ENCODE peak calls at places on chromosomes 13 and 19, in four cellular contexts. P, K, M and A are unnamed samples.

GRCh38 chr19:49911381-49912145 is 14.9 kb upstream of the IL4I1 start:
- DNase-seq in K (no peak), M (no peak), P (peak), A (no peak)

GRCh38 chr19:33819496-33819874 is 22.8 kb downstream of the KCTD15 start:
- DNase-seq in M (no peak), P (no peak), K (no peak), A (no peak)

GRCh38 chr13:60012503-60012902 is 151.2 kb downstream of the DIAPH3 start:
- DNase-seq in K (no peak), M (no peak), P (no peak), A (no peak)

GRCh38 chr19:41795031-41795461 is 1.3 kb upstream of the CEACAM3 start:
- DNase-seq in M (no peak), K (peak), P (peak), A (peak)

GRCh38 chr13:73262862-73263627 is 204.2 kb downstream of the KLF5 start:
- DNase-seq in M (no peak), K (no peak), P (no peak), A (no peak)

GRCh38 chr19:17883627-17884413 is 12.1 kb downstream of the SLC5A5 start:
- DNase-seq in M (no peak), K (no peak), P (no peak), A (no peak)

GRCh38 chr13:63403726-63404125 is 1988.1 kb upstream of the PCDH20 start:
- DNase-seq in P (no peak), M (no peak), K (no peak), A (no peak)

GRCh38 chr13:33006646-33007045 is 9.6 kb upstream of the KL start:
- DNase-seq in M (no peak), P (no peak), K (no peak), A (no peak)

GRCh38 chr13:73754727-73755292 is 379.4 kb downstream of the KLF12 start:
- DNase-seq in K (no peak), M (no peak), P (peak), A (no peak)

GRCh38 chr13:48210178-48210577 is 22.8 kb upstream of the ITM2B start:
- DNase-seq in K (no peak), P (no peak), M (no peak), A (no peak)

GRCh38 chr19:7888145-7888825 is at the start of gene LRRC8E:
- DNase-seq in P (no peak), K (peak), M (no peak), A (peak)

GRCh38 chr19:52221831-52222375 is 32.1 kb downstream of the PPP2R1A start:
- DNase-seq in K (no peak), P (no peak), M (peak), A (no peak)

GRCh38 chr19:35755550-35756371 is 1.1 kb downstream of the HSPB6 start:
- DNase-seq in M (no peak), P (peak), K (no peak), A (peak)

GRCh38 chr19:23440207-23440606 is 44.9 kb upstream of the ZNF91 start:
- DNase-seq in K (no peak), M (no peak), P (no peak), A (peak)

GRCh38 chr19:3146677-3147100 is 10.9 kb downstream of the GNA15 start:
- DNase-seq in P (peak), M (no peak), K (peak), A (peak)

GRCh38 chr19:6528544-6529121 is 2.2 kb upstream of the TNFSF9 start:
- DNase-seq in M (no peak), K (peak), P (no peak), A (peak)

GRCh38 chr13:52455677-52456041 is 381 bp downstream of the CKAP2 start:
- DNase-seq in M (peak), K (peak), P (peak), A (peak)

GRCh38 chr13:103883152-103883551 is 816.9 kb upstream of the SLC10A2 start:
- DNase-seq in M (peak), P (no peak), K (peak), A (peak)

GRCh38 chr13:49690133-49690989 is 925 bp downstream of the EBPL start:
- DNase-seq in P (no peak), K (no peak), M (no peak), A (no peak)

GRCh38 chr19:11234486-11235075 is 4.8 kb upstream of the ANGPTL8 start:
- DNase-seq in K (no peak), P (no peak), M (no peak), A (no peak)

GRCh38 chr13:65095697-65096096 is 2134.4 kb downstream of the PCDH9 start:
- DNase-seq in M (no peak), K (no peak), P (no peak), A (no peak)

GRCh38 chr13:40490086-40490723 is 176.2 kb downstream of the FOXO1 start:
- DNase-seq in M (no peak), K (peak), P (no peak), A (no peak)

GRCh38 chr19:5667751-5668271 is 12.5 kb downstream of the MICOS13 start:
- DNase-seq in K (no peak), M (no peak), P (no peak), A (peak)

GRCh38 chr13:38947049-38947448 is 43.6 kb downstream of the STOML3 start:
- DNase-seq in K (no peak), M (no peak), P (no peak), A (no peak)

GRCh38 chr13:113558461-113558860 is 26.1 kb upstream of the TFDP1 start:
- DNase-seq in M (peak), P (no peak), K (no peak), A (no peak)

GRCh38 chr13:97762141-97762540 is 191.3 kb upstream of the IPO5 start:
- DNase-seq in P (no peak), K (no peak), M (no peak), A (no peak)

GRCh38 chr13:51475727-51476521 is 23.1 kb upstream of the INTS6 start:
- DNase-seq in K (no peak), M (no peak), P (no peak), A (no peak)

GRCh38 chr13:22014469-22014868 is 343.6 kb downstream of the FGF9 start:
- DNase-seq in M (no peak), P (no peak), K (no peak), A (no peak)

GRCh38 chr19:7138402-7138801 is 68.9 kb downstream of the ZNF557 start:
- DNase-seq in P (no peak), M (no peak), K (no peak), A (no peak)

GRCh38 chr13:106573279-106573831 is 5.4 kb upstream of the ARGLU1 start:
- DNase-seq in K (no peak), M (no peak), P (no peak), A (no peak)

GRCh38 chr19:14434543-14435319 is 1.6 kb downstream of the PKN1 start:
- DNase-seq in K (no peak), P (no peak), M (no peak), A (no peak)

GRCh38 chr19:48881741-48882657 is 9.8 kb downstream of the PPP1R15A start:
- DNase-seq in K (no peak), M (no peak), P (peak), A (peak)

GRCh38 chr19:45468159-45468651 is 409 bp downstream of the FOSB start:
- DNase-seq in P (no peak), K (no peak), M (no peak), A (no peak)

GRCh38 chr13:30702006-30702405 is 33.3 kb upstream of the ALOX5AP start:
- DNase-seq in K (no peak), M (no peak), P (no peak), A (no peak)

GRCh38 chr13:30308548-30308947 is 1.2 kb upstream of the KATNAL1 start:
- DNase-seq in M (no peak), P (no peak), K (no peak), A (no peak)

GRCh38 chr13:67299731-67300130 is 69.6 kb upstream of the PCDH9 start:
- DNase-seq in M (no peak), K (no peak), P (no peak), A (no peak)

GRCh38 chr13:39765801-39766463 is 110.5 kb downstream of the COG6 start:
- DNase-seq in K (peak), M (no peak), P (no peak), A (peak)

GRCh38 chr19:39725995-39726394 is 11.8 kb downstream of the CLC start:
- DNase-seq in P (no peak), K (no peak), M (no peak), A (no peak)